ENCODE peak calls at places on chromosomes 13 and 19, in eight cellular contexts. One of them, this sample, is unnamed. For H3K4me1 and H3K36me3, the result is how much of the 10 kb centered on the place peaks cover.

GRCh38 chr13:77028202-77028601 is 1.2 kb upstream of the FBXL3 start:
- DNase-seq in SJSA1: peak
- DNase-seq in spleen: no peak
- DNase-seq in cardiac muscle cell: no peak
- DNase-seq in HCT116: no peak
- DNase-seq in left ventricle myocardium inferior: no peak
- DNase-seq in H1: no peak
- DNase-seq in GM12878: no peak
- DNase-seq in this sample: no peak

GRCh38 chr13:27952931-27953670 is 16.0 kb downstream of the CDX2 start:
- DNase-seq in HCT116: no peak
- DNase-seq in GM12878: no peak
- DNase-seq in cardiac muscle cell: no peak
- DNase-seq in H1: no peak
- DNase-seq in SJSA1: no peak
- DNase-seq in left ventricle myocardium inferior: no peak
- DNase-seq in spleen: no peak
- DNase-seq in this sample: no peak

GRCh38 chr19:37719927-37720265 is 335 bp upstream of the ZNF607 start:
- DNase-seq in cardiac muscle cell: no peak
- DNase-seq in H1: no peak
- DNase-seq in spleen: no peak
- DNase-seq in GM12878: no peak
- DNase-seq in SJSA1: no peak
- DNase-seq in HCT116: no peak
- DNase-seq in left ventricle myocardium inferior: no peak
- DNase-seq in this sample: no peak

GRCh38 chr13:71290963-71291937 is 575.8 kb downstream of the DACH1 start:
- DNase-seq in H1: no peak
- DNase-seq in cardiac muscle cell: no peak
- DNase-seq in spleen: no peak
- DNase-seq in HCT116: no peak
- DNase-seq in left ventricle myocardium inferior: no peak
- DNase-seq in SJSA1: peak
- DNase-seq in GM12878: peak
- DNase-seq in this sample: peak

GRCh38 chr19:42596391-42597071 is 1.8 kb upstream of the CEACAM8 start:
- DNase-seq in spleen: peak
- DNase-seq in SJSA1: peak
- DNase-seq in cardiac muscle cell: peak
- DNase-seq in GM12878: no peak
- DNase-seq in HCT116: no peak
- DNase-seq in left ventricle myocardium inferior: no peak
- DNase-seq in H1: no peak
- DNase-seq in this sample: peak

GRCh38 chr13:110625771-110626321 is 10.5 kb downstream of the NAXD start:
- DNase-seq in HCT116: no peak
- DNase-seq in SJSA1: no peak
- DNase-seq in H1: no peak
- DNase-seq in cardiac muscle cell: no peak
- DNase-seq in left ventricle myocardium inferior: no peak
- DNase-seq in spleen: no peak
- DNase-seq in GM12878: no peak
- DNase-seq in this sample: no peak

GRCh38 chr19:41699968-41700323 is 8.5 kb upstream of the CEACAM5 start:
- DNase-seq in GM12878: no peak
- DNase-seq in H1: no peak
- DNase-seq in HCT116: no peak
- DNase-seq in SJSA1: no peak
- DNase-seq in cardiac muscle cell: no peak
- DNase-seq in left ventricle myocardium inferior: no peak
- DNase-seq in spleen: no peak
- DNase-seq in this sample: no peak

GRCh38 chr13:21326155-21327030 is 132.7 kb downstream of the ZDHHC20 start:
- DNase-seq in HCT116: no peak
- DNase-seq in left ventricle myocardium inferior: no peak
- DNase-seq in H1: peak
- DNase-seq in cardiac muscle cell: peak
- DNase-seq in SJSA1: peak
- DNase-seq in GM12878: no peak
- DNase-seq in spleen: peak
- DNase-seq in this sample: peak

GRCh38 chr19:56942749-56943148 is 102.2 kb upstream of the PEG3 start:
- DNase-seq in spleen: peak
- DNase-seq in SJSA1: no peak
- DNase-seq in cardiac muscle cell: peak
- DNase-seq in left ventricle myocardium inferior: peak
- DNase-seq in GM12878: no peak
- DNase-seq in HCT116: no peak
- DNase-seq in H1: no peak
- DNase-seq in this sample: no peak

GRCh38 chr13:41588899-41589298 is 131.5 kb downstream of the RGCC start:
- DNase-seq in cardiac muscle cell: no peak
- DNase-seq in SJSA1: peak
- DNase-seq in GM12878: no peak
- DNase-seq in H1: no peak
- DNase-seq in spleen: no peak
- DNase-seq in left ventricle myocardium inferior: no peak
- DNase-seq in HCT116: peak
- DNase-seq in this sample: no peak

GRCh38 chr13:73993661-73994060 is 140.5 kb downstream of the KLF12 start:
- DNase-seq in spleen: no peak
- DNase-seq in GM12878: no peak
- DNase-seq in HCT116: no peak
- DNase-seq in left ventricle myocardium inferior: no peak
- DNase-seq in H1: no peak
- DNase-seq in cardiac muscle cell: no peak
- DNase-seq in SJSA1: no peak
- DNase-seq in this sample: no peak

GRCh38 chr13:98664047-98664446 is 87.1 kb upstream of the STK24 start:
- DNase-seq in left ventricle myocardium inferior: no peak
- DNase-seq in spleen: no peak
- DNase-seq in cardiac muscle cell: no peak
- DNase-seq in H1: no peak
- DNase-seq in HCT116: peak
- DNase-seq in GM12878: no peak
- DNase-seq in SJSA1: peak
- DNase-seq in this sample: no peak

GRCh38 chr13:23934481-23934880 is 37.2 kb upstream of the C1QTNF9B start:
- DNase-seq in spleen: no peak
- DNase-seq in left ventricle myocardium inferior: no peak
- DNase-seq in SJSA1: no peak
- DNase-seq in H1: no peak
- DNase-seq in HCT116: no peak
- DNase-seq in cardiac muscle cell: no peak
- DNase-seq in GM12878: no peak
- DNase-seq in this sample: no peak

GRCh38 chr13:105139380-105140285 is 1395.8 kb downstream of the EFNB2 start:
- DNase-seq in GM12878: peak
- DNase-seq in spleen: peak
- DNase-seq in SJSA1: peak
- DNase-seq in cardiac muscle cell: peak
- DNase-seq in HCT116: peak
- DNase-seq in left ventricle myocardium inferior: peak
- DNase-seq in H1: no peak
- DNase-seq in this sample: peak

GRCh38 chr19:8481191-8481590 is 21.2 kb downstream of the PRAM1 start:
- DNase-seq in SJSA1: no peak
- DNase-seq in cardiac muscle cell: no peak
- DNase-seq in HCT116: no peak
- DNase-seq in left ventricle myocardium inferior: no peak
- DNase-seq in GM12878: no peak
- DNase-seq in spleen: peak
- DNase-seq in H1: no peak
- DNase-seq in this sample: no peak
- H3K4me1 ChIP-seq in SJSA1: under half
- H3K4me1 ChIP-seq in cardiac muscle cell: under half
- H3K4me1 ChIP-seq in HCT116: under half
- H3K4me1 ChIP-seq in left ventricle myocardium inferior: half or more
- H3K4me1 ChIP-seq in GM12878: under half
- H3K4me1 ChIP-seq in spleen: under half
- H3K4me1 ChIP-seq in H1: under half
- H3K4me1 ChIP-seq in this sample: under half

GRCh38 chr19:1921326-1921725 is 16.1 kb downstream of the ADAT3 start:
- DNase-seq in spleen: no peak
- DNase-seq in H1: no peak
- DNase-seq in HCT116: no peak
- DNase-seq in left ventricle myocardium inferior: no peak
- DNase-seq in GM12878: no peak
- DNase-seq in cardiac muscle cell: no peak
- DNase-seq in SJSA1: no peak
- DNase-seq in this sample: no peak
- H3K36me3 ChIP-seq in spleen: half or more
- H3K36me3 ChIP-seq in H1: under half
- H3K36me3 ChIP-seq in HCT116: under half
- H3K36me3 ChIP-seq in left ventricle myocardium inferior: half or more
- H3K36me3 ChIP-seq in GM12878: under half
- H3K36me3 ChIP-seq in cardiac muscle cell: under half
- H3K36me3 ChIP-seq in SJSA1: half or more
- H3K36me3 ChIP-seq in this sample: under half

GRCh38 chr13:75826391-75826790 is 190.3 kb downstream of the LMO7 start:
- DNase-seq in HCT116: no peak
- DNase-seq in cardiac muscle cell: no peak
- DNase-seq in GM12878: no peak
- DNase-seq in spleen: no peak
- DNase-seq in H1: no peak
- DNase-seq in left ventricle myocardium inferior: no peak
- DNase-seq in SJSA1: no peak
- DNase-seq in this sample: no peak

GRCh38 chr13:75832812-75833211 is 196.7 kb downstream of the LMO7 start:
- DNase-seq in spleen: no peak
- DNase-seq in HCT116: no peak
- DNase-seq in SJSA1: no peak
- DNase-seq in H1: no peak
- DNase-seq in cardiac muscle cell: no peak
- DNase-seq in GM12878: no peak
- DNase-seq in left ventricle myocardium inferior: no peak
- DNase-seq in this sample: no peak

GRCh38 chr13:75830842-75831241 is 194.7 kb downstream of the LMO7 start:
- DNase-seq in HCT116: no peak
- DNase-seq in cardiac muscle cell: no peak
- DNase-seq in SJSA1: no peak
- DNase-seq in GM12878: no peak
- DNase-seq in left ventricle myocardium inferior: no peak
- DNase-seq in H1: no peak
- DNase-seq in spleen: no peak
- DNase-seq in this sample: no peak

GRCh38 chr13:75829874-75830273 is 193.7 kb downstream of the LMO7 start:
- DNase-seq in HCT116: no peak
- DNase-seq in cardiac muscle cell: no peak
- DNase-seq in GM12878: no peak
- DNase-seq in left ventricle myocardium inferior: no peak
- DNase-seq in SJSA1: no peak
- DNase-seq in H1: no peak
- DNase-seq in spleen: no peak
- DNase-seq in this sample: no peak

GRCh38 chr13:75831389-75831788 is 195.3 kb downstream of the LMO7 start:
- DNase-seq in GM12878: no peak
- DNase-seq in H1: no peak
- DNase-seq in cardiac muscle cell: no peak
- DNase-seq in HCT116: no peak
- DNase-seq in spleen: no peak
- DNase-seq in left ventricle myocardium inferior: no peak
- DNase-seq in SJSA1: no peak
- DNase-seq in this sample: no peak
- H3K4me1 ChIP-seq in GM12878: under half
- H3K4me1 ChIP-seq in H1: under half
- H3K4me1 ChIP-seq in cardiac muscle cell: under half
- H3K4me1 ChIP-seq in HCT116: under half
- H3K4me1 ChIP-seq in spleen: under half
- H3K4me1 ChIP-seq in left ventricle myocardium inferior: half or more
- H3K4me1 ChIP-seq in SJSA1: under half
- H3K4me1 ChIP-seq in this sample: under half

GRCh38 chr13:102869948-102870676 is 24.3 kb downstream of the ERCC5 start:
- DNase-seq in H1: no peak
- DNase-seq in GM12878: no peak
- DNase-seq in cardiac muscle cell: no peak
- DNase-seq in SJSA1: no peak
- DNase-seq in HCT116: no peak
- DNase-seq in spleen: no peak
- DNase-seq in left ventricle myocardium inferior: no peak
- DNase-seq in this sample: no peak

GRCh38 chr13:102872531-102872930 is 26.7 kb downstream of the ERCC5 start:
- DNase-seq in SJSA1: no peak
- DNase-seq in cardiac muscle cell: no peak
- DNase-seq in spleen: no peak
- DNase-seq in HCT116: no peak
- DNase-seq in left ventricle myocardium inferior: no peak
- DNase-seq in GM12878: no peak
- DNase-seq in H1: no peak
- DNase-seq in this sample: no peak

GRCh38 chr13:102872131-102872530 is 26.3 kb downstream of the ERCC5 start:
- DNase-seq in cardiac muscle cell: no peak
- DNase-seq in SJSA1: no peak
- DNase-seq in GM12878: no peak
- DNase-seq in spleen: no peak
- DNase-seq in H1: no peak
- DNase-seq in left ventricle myocardium inferior: no peak
- DNase-seq in HCT116: no peak
- DNase-seq in this sample: no peak

GRCh38 chr13:102868366-102868936 is 22.6 kb downstream of the ERCC5 start:
- DNase-seq in left ventricle myocardium inferior: no peak
- DNase-seq in spleen: no peak
- DNase-seq in HCT116: no peak
- DNase-seq in SJSA1: no peak
- DNase-seq in GM12878: no peak
- DNase-seq in cardiac muscle cell: no peak
- DNase-seq in H1: no peak
- DNase-seq in this sample: no peak

GRCh38 chr13:102870677-102871415 is 25.0 kb downstream of the ERCC5 start:
- DNase-seq in spleen: peak
- DNase-seq in HCT116: peak
- DNase-seq in cardiac muscle cell: peak
- DNase-seq in GM12878: no peak
- DNase-seq in SJSA1: peak
- DNase-seq in H1: peak
- DNase-seq in left ventricle myocardium inferior: peak
- DNase-seq in this sample: peak
- H3K36me3 ChIP-seq in spleen: half or more
- H3K36me3 ChIP-seq in HCT116: under half
- H3K36me3 ChIP-seq in cardiac muscle cell: half or more
- H3K36me3 ChIP-seq in GM12878: under half
- H3K36me3 ChIP-seq in SJSA1: half or more
- H3K36me3 ChIP-seq in H1: under half
- H3K36me3 ChIP-seq in left ventricle myocardium inferior: half or more
- H3K36me3 ChIP-seq in this sample: under half

DNA sequence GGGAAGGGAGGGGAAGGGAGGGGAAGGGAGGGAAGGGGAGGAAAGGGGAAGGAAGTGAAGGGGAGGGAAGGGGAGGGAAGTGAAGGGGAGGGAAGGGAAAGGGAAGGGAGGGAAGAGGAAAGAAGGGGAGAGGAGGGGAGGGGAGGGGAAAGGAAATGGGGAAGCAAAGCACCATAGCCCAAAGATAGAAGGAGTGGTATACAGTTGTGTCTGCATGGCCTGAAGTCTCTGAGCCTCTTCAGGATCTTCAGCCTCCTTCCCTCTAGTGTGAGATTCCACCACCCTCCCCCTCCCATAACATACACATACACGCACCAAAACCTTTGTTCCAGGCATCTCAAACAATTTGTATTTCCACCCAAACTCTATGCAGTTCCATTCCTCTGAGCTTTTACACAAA is 96.2 kb upstream of the SERP2 start:
- DNase-seq in cardiac muscle cell: no peak
- DNase-seq in HCT116: no peak
- DNase-seq in H1: no peak
- DNase-seq in SJSA1: no peak
- DNase-seq in GM12878: no peak
- DNase-seq in spleen: no peak
- DNase-seq in left ventricle myocardium inferior: no peak
- DNase-seq in this sample: no peak
- H3K4me1 ChIP-seq in cardiac muscle cell: under half
- H3K4me1 ChIP-seq in HCT116: under half
- H3K4me1 ChIP-seq in H1: under half
- H3K4me1 ChIP-seq in SJSA1: under half
- H3K4me1 ChIP-seq in GM12878: under half
- H3K4me1 ChIP-seq in spleen: under half
- H3K4me1 ChIP-seq in left ventricle myocardium inferior: under half
- H3K4me1 ChIP-seq in this sample: under half

This sample was measured in CD8-positive, alpha-beta memory T cell.